ENCODE peak calls at places on chromosome X, in five cellular contexts. C is left ventricle myocardium inferior, M is fibroblast of lung, U is MM.1S, T is tibial artery. J is an unnamed sample.

GRCh38 chrX:107146670-107147069 is 28.0 kb upstream of the RBM41 start:
- DNase-seq in C (no peak), M (no peak), U (no peak), T (no peak), J (no peak)

GRCh38 chrX:129823115-129823514 is 20.6 kb downstream of the ZDHHC9 start:
- DNase-seq in C (no peak), M (peak; percentile 10), U (peak; percentile 77), T (no peak), J (peak; percentile 20)

GRCh38 chrX:104315555-104315954 is 60.8 kb upstream of the ESX1 start:
- DNase-seq in C (no peak), M (peak; percentile 79), U (no peak), T (no peak), J (no peak)

GRCh38 chrX:118536687-118537461 is 41.3 kb downstream of the DOCK11 start:
- DNase-seq in C (no peak), M (peak; percentile 48), U (peak; percentile 68), T (no peak), J (no peak)

GRCh38 chrX:120781416-120781815 is 94.2 kb downstream of the CT47B1 start:
- DNase-seq in C (no peak), M (peak; percentile 63), U (no peak), T (no peak), J (no peak)

GRCh38 chrX:80765226-80765625 is 44.5 kb downstream of the BRWD3 start:
- DNase-seq in C (no peak), M (peak; percentile 83), U (no peak), T (no peak), J (no peak)

GRCh38 chrX:95662200-95662599 is 1022.4 kb upstream of the DIAPH2 start:
- DNase-seq in C (no peak), M (no peak), U (peak; percentile 69), T (no peak), J (no peak)

GRCh38 chrX:106612403-106612789 is 618 bp downstream of the RADX start:
- DNase-seq in C (no peak), M (peak; percentile 12), U (no peak), T (no peak), J (no peak)

GRCh38 chrX:103830848-103831247 is 1.2 kb downstream of the RAB9B start:
- DNase-seq in C (no peak), M (no peak), U (no peak), T (no peak), J (no peak)

GRCh38 chrX:132171881-132172280 is 44.1 kb upstream of the FRMD7 start:
- DNase-seq in C (no peak), M (no peak), U (no peak), T (no peak), J (no peak)

GRCh38 chrX:112520124-112520523 is 159.6 kb downstream of the LHFPL1 start:
- DNase-seq in C (no peak), M (no peak), U (no peak), T (no peak), J (no peak)

GRCh38 chrX:17736856-17737706 is at the start of gene SCML1:
- DNase-seq in C (peak; percentile 97), M (peak; percentile 95), U (peak; percentile 94), T (peak; percentile 99), J (peak; percentile 97)

GRCh38 chrX:15816886-15817285 is 26.6 kb downstream of the ZRSR2 start:
- DNase-seq in C (no peak), M (peak; percentile 48), U (peak; percentile 6), T (no peak), J (no peak)

GRCh38 chrX:100973411-100973810 is 3.9 kb downstream of the ARL13A start:
- DNase-seq in C (no peak), M (peak; percentile 66), U (no peak), T (no peak), J (no peak)

DNA sequence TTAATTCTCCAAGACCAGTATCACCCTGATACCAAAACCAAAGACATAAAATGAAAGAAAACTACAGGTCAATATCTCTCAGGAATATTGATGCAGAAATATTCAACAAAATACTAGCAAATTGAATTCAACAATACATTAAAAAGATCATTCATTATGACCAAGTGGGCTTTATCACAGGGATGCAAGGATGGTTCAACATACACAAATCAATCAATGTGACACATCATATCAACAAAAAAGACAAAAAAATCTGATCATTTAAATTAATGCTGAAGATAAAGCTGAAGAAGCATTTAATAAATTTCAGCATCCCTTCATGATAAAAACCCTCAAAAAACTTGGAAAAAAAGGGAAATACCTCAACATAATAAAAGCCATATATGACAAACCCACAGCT is 341.4 kb downstream of the GUCY2F start:
- DNase-seq in C (no peak), M (no peak), U (no peak), T (no peak), J (no peak)
- H3K4me1 ChIP-seq in C (no peaks in the 10 kb centered on the region), M (no peaks in the 10 kb centered on the region), U (no peaks in the 10 kb centered on the region), T (no peaks in the 10 kb centered on the region), J (no peaks in the 10 kb centered on the region)

DNA sequence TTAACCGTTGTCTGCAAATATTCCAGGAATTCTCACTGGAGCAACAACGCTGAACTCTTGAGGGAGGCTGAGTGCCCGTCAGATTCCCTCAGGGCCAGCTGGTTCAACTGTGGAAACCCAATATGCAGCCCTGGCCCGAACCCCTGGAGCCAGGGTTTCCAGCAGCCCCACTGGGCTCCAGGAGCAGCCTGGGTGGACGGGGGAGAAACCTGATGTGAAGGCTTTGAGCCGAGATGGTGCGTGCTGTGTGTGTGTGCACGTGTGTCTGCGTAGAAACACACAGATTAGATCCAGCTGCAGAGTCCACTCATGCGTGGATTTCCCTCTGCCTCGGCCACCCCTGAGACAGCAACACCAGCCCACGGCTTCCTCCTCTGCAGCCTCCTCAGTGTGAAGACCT is 19.4 kb upstream of the SLC25A6 start:
- DNase-seq in C (no peak), M (no peak), U (no peak), T (peak; percentile 52), J (no peak)
- H3K36me3 ChIP-seq in C (peaks cover 51% of the 10 kb centered on the region), M (peaks cover 18% of the 10 kb centered on the region), U (no peaks in the 10 kb centered on the region), T (peaks cover 34% of the 10 kb centered on the region), J (peaks cover 58% of the 10 kb centered on the region)

GRCh38 chrX:134377537-134377936 is 82.4 kb upstream of the HPRT1 start:
- DNase-seq in C (no peak), M (peak; percentile 55), U (peak; percentile 64), T (no peak), J (no peak)
- TF ChIP-seq CTCF in C (peak; percentile 20), M (peak; percentile 45), U (peak; percentile 35), T (no peak), J (no peak)

DNA sequence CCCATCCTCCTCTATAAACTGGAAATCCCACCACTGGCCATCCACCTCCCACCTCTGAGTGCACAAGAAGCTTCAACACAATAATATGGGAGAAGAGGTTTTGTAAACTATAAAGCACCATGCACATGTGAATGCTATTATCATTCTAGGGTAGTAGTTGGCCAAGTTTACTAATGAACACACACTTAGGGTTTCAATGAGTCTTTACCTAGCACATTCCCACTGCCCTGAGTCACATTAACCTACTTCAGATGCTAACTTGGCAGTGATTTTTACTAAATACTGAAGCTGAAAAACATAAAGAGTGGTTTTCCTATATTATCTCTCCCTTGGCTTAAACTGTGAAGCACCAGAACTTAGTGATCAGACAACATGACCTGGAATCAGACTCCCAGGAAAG is 93.9 kb downstream of the SH3KBP1 start:
- DNase-seq in C (no peak), M (peak; percentile 40), U (no peak), T (no peak), J (no peak)
- H3K4me1 ChIP-seq in C (peaks cover 3% of the 10 kb centered on the region), M (no peaks in the 10 kb centered on the region), U (no peaks in the 10 kb centered on the region), T (no peaks in the 10 kb centered on the region), J (no peaks in the 10 kb centered on the region)

DNA sequence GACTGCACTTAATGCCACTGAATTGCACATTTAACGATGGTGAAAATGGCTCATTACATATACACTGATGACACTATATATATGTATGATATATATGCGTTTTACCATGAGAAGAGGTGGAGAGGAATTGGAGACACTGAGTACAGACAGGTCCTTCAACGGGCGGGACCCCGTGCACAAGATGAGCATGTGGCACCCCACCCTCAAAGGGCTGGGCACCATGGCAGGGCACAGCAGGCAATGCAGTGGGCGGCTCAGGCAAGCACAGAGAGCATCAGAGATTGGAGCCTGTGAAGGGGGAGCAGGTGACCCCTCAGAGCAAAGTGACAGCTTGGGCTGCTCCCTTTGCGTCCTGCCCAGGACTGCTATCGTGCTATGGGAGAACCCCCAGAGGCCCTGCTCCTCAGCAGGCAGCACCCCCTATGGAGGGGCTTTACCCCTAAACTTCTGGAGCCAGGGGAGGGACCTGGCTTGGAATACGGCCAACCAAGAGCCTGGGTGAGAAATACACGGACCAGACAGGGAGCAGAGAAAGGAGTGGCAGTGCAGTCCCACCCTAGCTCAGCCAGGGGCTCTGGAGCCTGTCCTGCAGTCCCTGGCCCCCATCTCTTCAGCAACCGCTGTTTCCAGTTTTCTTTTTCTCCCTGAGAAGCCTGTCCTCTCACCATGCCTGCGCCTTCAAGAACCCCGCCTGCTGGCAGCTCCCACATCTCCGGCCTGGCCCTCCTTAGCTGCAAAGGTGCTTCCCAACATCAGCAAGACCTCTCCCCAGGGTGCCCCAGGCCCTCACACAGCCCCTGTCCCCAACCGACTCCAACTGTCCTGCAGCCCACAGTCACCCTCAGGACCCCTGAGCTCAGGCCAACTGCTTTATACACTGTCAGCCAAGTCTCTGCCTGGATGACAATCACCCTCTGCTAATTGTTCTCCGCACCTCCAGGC is 10.5 kb downstream of the SLC6A8 start:
- DNase-seq in C (no peak), M (no peak), U (no peak), T (no peak), J (no peak)
- H3K36me3 ChIP-seq in C (no peaks in the 10 kb centered on the region), M (peaks cover 1% of the 10 kb centered on the region), U (no peaks in the 10 kb centered on the region), T (no peaks in the 10 kb centered on the region), J (no peaks in the 10 kb centered on the region)

GRCh38 chrX:153564047-153564606 is 34.8 kb downstream of the CCNQ start:
- DNase-seq in C (peak; percentile 31), M (no peak), U (no peak), T (no peak), J (peak; percentile 7)
- TF ChIP-seq CTCF in C (no peak), M (no peak), U (no peak), T (no peak), J (no peak)

GRCh38 chrX:40083120-40083978 is 14.4 kb downstream of the BCOR start:
- DNase-seq in C (peak; percentile 20), M (no peak), U (no peak), T (no peak), J (peak; percentile 35)
- H3K4me1 ChIP-seq in C (peaks cover 54% of the 10 kb centered on the region), M (peaks cover 28% of the 10 kb centered on the region), U (peaks cover 4% of the 10 kb centered on the region), T (peaks cover 56% of the 10 kb centered on the region), J (peaks cover 66% of the 10 kb centered on the region)

GRCh38 chrX:136065044-136065671 is 79.9 kb downstream of the SLC9A6 start:
- DNase-seq in C (peak; percentile 59), M (peak; percentile 65), U (no peak), T (peak; percentile 70), J (peak; percentile 65)
- H3K36me3 ChIP-seq in C (no peaks in the 10 kb centered on the region), M (no peaks in the 10 kb centered on the region), U (no peaks in the 10 kb centered on the region), T (no peaks in the 10 kb centered on the region), J (no peaks in the 10 kb centered on the region)

GRCh38 chrX:71098302-71098701 is 2.7 kb downstream of the FOXO4 start:
- DNase-seq in C (peak; percentile 40), M (peak; percentile 25), U (peak; percentile 55), T (peak; percentile 66), J (peak; percentile 43)
- TF ChIP-seq CTCF in C (peak; percentile 57), M (peak; percentile 42), U (peak; percentile 52), T (peak; percentile 37), J (peak; percentile 60)

J was measured in heart right ventricle.